ENCODE peak calls at places on chromosomes 3 and 15, in ten cellular contexts. One of them, this sample, is unnamed.

GRCh38 chr3:135231646-135232625 is 436.9 kb downstream of the EPHB1 start:
- DNase-seq in tibial artery: no peak
- DNase-seq in heart right ventricle: no peak
- DNase-seq in AG04450: no peak
- DNase-seq in fibroblast of pulmonary artery: no peak
- DNase-seq in WERI-Rb-1: no peak
- DNase-seq in choroid plexus epithelial cell: no peak
- DNase-seq in HFF-Myc: no peak
- DNase-seq in fibroblast of lung: no peak
- DNase-seq in cardiac fibroblast: no peak
- DNase-seq in this sample: no peak

GRCh38 chr3:105473521-105474223 is 107.0 kb downstream of the ALCAM start:
- DNase-seq in cardiac fibroblast: peak
- DNase-seq in fibroblast of lung: peak
- DNase-seq in fibroblast of pulmonary artery: peak
- DNase-seq in tibial artery: no peak
- DNase-seq in choroid plexus epithelial cell: peak
- DNase-seq in WERI-Rb-1: no peak
- DNase-seq in AG04450: peak
- DNase-seq in heart right ventricle: no peak
- DNase-seq in HFF-Myc: no peak
- DNase-seq in this sample: peak

GRCh38 chr3:124951511-124952390 is 17.2 kb upstream of the MUC13 start:
- DNase-seq in fibroblast of lung: peak
- DNase-seq in HFF-Myc: no peak
- DNase-seq in fibroblast of pulmonary artery: peak
- DNase-seq in WERI-Rb-1: no peak
- DNase-seq in tibial artery: no peak
- DNase-seq in heart right ventricle: no peak
- DNase-seq in cardiac fibroblast: peak
- DNase-seq in AG04450: peak
- DNase-seq in choroid plexus epithelial cell: no peak
- DNase-seq in this sample: peak

GRCh38 chr15:82045179-82045891 is 483 bp downstream of the MEX3B start:
- DNase-seq in WERI-Rb-1: peak
- DNase-seq in fibroblast of pulmonary artery: peak
- DNase-seq in cardiac fibroblast: peak
- DNase-seq in fibroblast of lung: peak
- DNase-seq in heart right ventricle: peak
- DNase-seq in tibial artery: peak
- DNase-seq in choroid plexus epithelial cell: peak
- DNase-seq in HFF-Myc: no peak
- DNase-seq in AG04450: no peak
- DNase-seq in this sample: peak

GRCh38 chr3:48504051-48504946 is at the start of gene SHISA5:
- DNase-seq in WERI-Rb-1: peak
- DNase-seq in choroid plexus epithelial cell: peak
- DNase-seq in tibial artery: peak
- DNase-seq in heart right ventricle: peak
- DNase-seq in HFF-Myc: no peak
- DNase-seq in fibroblast of pulmonary artery: peak
- DNase-seq in AG04450: no peak
- DNase-seq in cardiac fibroblast: peak
- DNase-seq in fibroblast of lung: peak
- DNase-seq in this sample: peak

GRCh38 chr3:13015286-13016082 is 57.7 kb downstream of the IQSEC1 start:
- DNase-seq in cardiac fibroblast: no peak
- DNase-seq in fibroblast of lung: no peak
- DNase-seq in fibroblast of pulmonary artery: no peak
- DNase-seq in tibial artery: no peak
- DNase-seq in AG04450: no peak
- DNase-seq in choroid plexus epithelial cell: no peak
- DNase-seq in heart right ventricle: peak
- DNase-seq in HFF-Myc: no peak
- DNase-seq in WERI-Rb-1: no peak
- DNase-seq in this sample: no peak

GRCh38 chr15:99442268-99442897 is 123.4 kb upstream of the MEF2A start:
- DNase-seq in AG04450: peak
- DNase-seq in fibroblast of pulmonary artery: peak
- DNase-seq in cardiac fibroblast: peak
- DNase-seq in heart right ventricle: peak
- DNase-seq in tibial artery: peak
- DNase-seq in choroid plexus epithelial cell: peak
- DNase-seq in WERI-Rb-1: peak
- DNase-seq in fibroblast of lung: peak
- DNase-seq in HFF-Myc: peak
- DNase-seq in this sample: peak

GRCh38 chr3:98986073-98986472 is 84.6 kb upstream of the DCBLD2 start:
- DNase-seq in choroid plexus epithelial cell: peak
- DNase-seq in fibroblast of pulmonary artery: peak
- DNase-seq in HFF-Myc: peak
- DNase-seq in heart right ventricle: peak
- DNase-seq in WERI-Rb-1: no peak
- DNase-seq in AG04450: peak
- DNase-seq in cardiac fibroblast: peak
- DNase-seq in tibial artery: no peak
- DNase-seq in fibroblast of lung: peak
- DNase-seq in this sample: peak

GRCh38 chr15:35506272-35506870 is 39.6 kb downstream of the DPH6 start:
- DNase-seq in cardiac fibroblast: no peak
- DNase-seq in WERI-Rb-1: no peak
- DNase-seq in fibroblast of lung: no peak
- DNase-seq in choroid plexus epithelial cell: no peak
- DNase-seq in AG04450: no peak
- DNase-seq in fibroblast of pulmonary artery: no peak
- DNase-seq in HFF-Myc: no peak
- DNase-seq in tibial artery: no peak
- DNase-seq in heart right ventricle: no peak
- DNase-seq in this sample: no peak

GRCh38 chr3:142817897-142818296 is 71.0 kb downstream of the PCOLCE2 start:
- DNase-seq in AG04450: no peak
- DNase-seq in cardiac fibroblast: peak
- DNase-seq in WERI-Rb-1: no peak
- DNase-seq in heart right ventricle: no peak
- DNase-seq in fibroblast of pulmonary artery: no peak
- DNase-seq in choroid plexus epithelial cell: peak
- DNase-seq in HFF-Myc: no peak
- DNase-seq in tibial artery: no peak
- DNase-seq in fibroblast of lung: no peak
- DNase-seq in this sample: no peak

GRCh38 chr15:64740361-64741170 is 34.8 kb downstream of the RBPMS2 start:
- DNase-seq in WERI-Rb-1: peak
- DNase-seq in tibial artery: peak
- DNase-seq in choroid plexus epithelial cell: peak
- DNase-seq in AG04450: no peak
- DNase-seq in cardiac fibroblast: peak
- DNase-seq in fibroblast of pulmonary artery: peak
- DNase-seq in fibroblast of lung: peak
- DNase-seq in HFF-Myc: peak
- DNase-seq in heart right ventricle: peak
- DNase-seq in this sample: peak

GRCh38 chr3:179565496-179565895 is 2.8 kb downstream of the ACTL6A start:
- DNase-seq in heart right ventricle: no peak
- DNase-seq in cardiac fibroblast: no peak
- DNase-seq in tibial artery: no peak
- DNase-seq in choroid plexus epithelial cell: no peak
- DNase-seq in fibroblast of lung: no peak
- DNase-seq in WERI-Rb-1: no peak
- DNase-seq in HFF-Myc: no peak
- DNase-seq in AG04450: no peak
- DNase-seq in fibroblast of pulmonary artery: no peak
- DNase-seq in this sample: no peak

GRCh38 chr15:61834076-61834697 is 226.1 kb downstream of the VPS13C start:
- DNase-seq in fibroblast of pulmonary artery: peak
- DNase-seq in HFF-Myc: peak
- DNase-seq in WERI-Rb-1: peak
- DNase-seq in tibial artery: peak
- DNase-seq in choroid plexus epithelial cell: peak
- DNase-seq in fibroblast of lung: peak
- DNase-seq in heart right ventricle: peak
- DNase-seq in cardiac fibroblast: peak
- DNase-seq in AG04450: peak
- DNase-seq in this sample: peak

GRCh38 chr15:61839541-61839940 is 220.7 kb downstream of the VPS13C start:
- DNase-seq in HFF-Myc: no peak
- DNase-seq in cardiac fibroblast: no peak
- DNase-seq in choroid plexus epithelial cell: peak
- DNase-seq in AG04450: no peak
- DNase-seq in tibial artery: no peak
- DNase-seq in fibroblast of pulmonary artery: peak
- DNase-seq in heart right ventricle: no peak
- DNase-seq in fibroblast of lung: peak
- DNase-seq in WERI-Rb-1: no peak
- DNase-seq in this sample: no peak

GRCh38 chr15:61835029-61835428 is 225.2 kb downstream of the VPS13C start:
- DNase-seq in cardiac fibroblast: no peak
- DNase-seq in fibroblast of lung: no peak
- DNase-seq in heart right ventricle: no peak
- DNase-seq in tibial artery: no peak
- DNase-seq in HFF-Myc: no peak
- DNase-seq in fibroblast of pulmonary artery: no peak
- DNase-seq in AG04450: no peak
- DNase-seq in choroid plexus epithelial cell: no peak
- DNase-seq in WERI-Rb-1: no peak
- DNase-seq in this sample: no peak

GRCh38 chr15:61832223-61832622 is 228.0 kb downstream of the VPS13C start:
- DNase-seq in choroid plexus epithelial cell: no peak
- DNase-seq in tibial artery: no peak
- DNase-seq in heart right ventricle: no peak
- DNase-seq in WERI-Rb-1: no peak
- DNase-seq in AG04450: no peak
- DNase-seq in fibroblast of lung: no peak
- DNase-seq in fibroblast of pulmonary artery: no peak
- DNase-seq in HFF-Myc: no peak
- DNase-seq in cardiac fibroblast: no peak
- DNase-seq in this sample: no peak

DNA sequence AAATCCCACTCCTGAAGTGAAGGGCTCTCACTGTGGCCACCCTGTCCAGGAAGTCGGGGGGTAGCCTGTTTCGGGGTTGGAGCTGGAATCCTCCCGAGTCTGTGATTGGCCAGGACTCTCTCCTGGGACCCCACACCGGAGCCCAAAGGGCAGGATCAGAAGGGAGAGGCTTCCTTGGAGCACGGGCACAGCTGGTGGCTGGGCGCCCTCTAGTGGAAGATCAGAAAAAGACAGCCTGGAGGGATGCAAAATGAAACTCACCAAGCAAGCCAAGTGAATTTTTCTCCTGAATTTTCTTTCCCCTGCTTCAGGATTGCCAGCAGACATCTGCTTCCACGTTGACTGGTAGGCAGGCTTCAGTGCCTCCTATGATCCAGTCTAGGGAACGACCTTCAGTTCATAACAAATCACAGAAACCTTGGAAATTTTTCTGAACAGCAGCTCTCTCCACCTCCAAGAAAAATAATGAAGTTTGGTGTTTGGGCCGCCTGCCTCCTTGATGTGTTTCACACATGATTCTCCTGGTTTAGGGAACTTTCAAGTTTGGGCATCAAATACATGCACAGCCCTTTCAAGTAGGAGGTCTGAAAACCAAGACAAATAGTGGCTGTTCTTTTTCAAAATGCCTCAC is 224.7 kb downstream of the VPS13C start:
- DNase-seq in cardiac fibroblast: peak
- DNase-seq in HFF-Myc: peak
- DNase-seq in heart right ventricle: peak
- DNase-seq in fibroblast of pulmonary artery: peak
- DNase-seq in AG04450: no peak
- DNase-seq in tibial artery: peak
- DNase-seq in WERI-Rb-1: peak
- DNase-seq in fibroblast of lung: peak
- DNase-seq in choroid plexus epithelial cell: peak
- DNase-seq in this sample: peak
- H3K4me3 ChIP-seq in cardiac fibroblast: no peak
- H3K4me3 ChIP-seq in HFF-Myc: no peak
- H3K4me3 ChIP-seq in heart right ventricle: no peak
- H3K4me3 ChIP-seq in fibroblast of pulmonary artery: no peak
- H3K4me3 ChIP-seq in AG04450: no peak
- H3K4me3 ChIP-seq in tibial artery: peak
- H3K4me3 ChIP-seq in WERI-Rb-1: peak
- H3K4me3 ChIP-seq in fibroblast of lung: no peak
- H3K4me3 ChIP-seq in choroid plexus epithelial cell: no peak
- H3K4me3 ChIP-seq in this sample: peak

GRCh38 chr3:169044341-169045113 is 619.0 kb downstream of the MECOM start:
- DNase-seq in choroid plexus epithelial cell: peak
- DNase-seq in fibroblast of pulmonary artery: peak
- DNase-seq in AG04450: peak
- DNase-seq in WERI-Rb-1: no peak
- DNase-seq in HFF-Myc: peak
- DNase-seq in fibroblast of lung: peak
- DNase-seq in heart right ventricle: no peak
- DNase-seq in tibial artery: no peak
- DNase-seq in cardiac fibroblast: peak
- DNase-seq in this sample: peak

GRCh38 chr3:169041677-169042171 is 621.8 kb downstream of the MECOM start:
- DNase-seq in cardiac fibroblast: peak
- DNase-seq in AG04450: no peak
- DNase-seq in heart right ventricle: no peak
- DNase-seq in HFF-Myc: peak
- DNase-seq in tibial artery: no peak
- DNase-seq in WERI-Rb-1: no peak
- DNase-seq in fibroblast of pulmonary artery: peak
- DNase-seq in choroid plexus epithelial cell: peak
- DNase-seq in fibroblast of lung: peak
- DNase-seq in this sample: peak
- TF ChIP-seq CTCF in cardiac fibroblast: peak
- TF ChIP-seq CTCF in AG04450: peak
- TF ChIP-seq CTCF in heart right ventricle: peak
- TF ChIP-seq CTCF in HFF-Myc: peak
- TF ChIP-seq CTCF in tibial artery: peak
- TF ChIP-seq CTCF in WERI-Rb-1: peak
- TF ChIP-seq CTCF in fibroblast of pulmonary artery: peak
- TF ChIP-seq CTCF in choroid plexus epithelial cell: peak
- TF ChIP-seq CTCF in fibroblast of lung: peak
- TF ChIP-seq CTCF in this sample: peak

GRCh38 chr15:92141607-92142006 is 252.1 kb upstream of the ST8SIA2 start:
- DNase-seq in AG04450: no peak
- DNase-seq in cardiac fibroblast: no peak
- DNase-seq in tibial artery: no peak
- DNase-seq in fibroblast of lung: no peak
- DNase-seq in fibroblast of pulmonary artery: no peak
- DNase-seq in heart right ventricle: no peak
- DNase-seq in choroid plexus epithelial cell: no peak
- DNase-seq in WERI-Rb-1: no peak
- DNase-seq in HFF-Myc: no peak
- DNase-seq in this sample: no peak
- H3K4me3 ChIP-seq in AG04450: no peak
- H3K4me3 ChIP-seq in cardiac fibroblast: no peak
- H3K4me3 ChIP-seq in tibial artery: no peak
- H3K4me3 ChIP-seq in fibroblast of lung: no peak
- H3K4me3 ChIP-seq in fibroblast of pulmonary artery: no peak
- H3K4me3 ChIP-seq in heart right ventricle: no peak
- H3K4me3 ChIP-seq in choroid plexus epithelial cell: no peak
- H3K4me3 ChIP-seq in WERI-Rb-1: no peak
- H3K4me3 ChIP-seq in HFF-Myc: no peak
- H3K4me3 ChIP-seq in this sample: no peak

DNA sequence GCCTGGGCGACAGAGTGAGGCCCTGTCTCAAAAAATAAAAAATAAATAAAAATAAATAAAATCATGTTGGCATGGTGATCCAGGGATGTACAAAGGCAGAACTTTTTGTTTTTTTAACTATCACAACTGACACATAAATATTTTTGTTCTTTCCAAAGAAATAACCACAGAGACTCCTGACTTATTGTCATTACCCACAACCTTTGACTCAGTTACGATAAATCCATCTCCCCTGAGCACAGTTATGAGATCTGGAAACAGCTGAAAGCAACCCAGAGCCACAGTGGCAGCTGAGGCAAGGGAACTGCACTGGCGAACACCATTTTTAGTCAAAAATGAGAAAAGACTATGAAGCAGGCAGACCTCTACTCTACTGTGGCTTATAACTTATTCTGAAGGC is 24.0 kb downstream of the OSBPL10 start:
- DNase-seq in fibroblast of pulmonary artery: peak
- DNase-seq in HFF-Myc: no peak
- DNase-seq in WERI-Rb-1: no peak
- DNase-seq in choroid plexus epithelial cell: peak
- DNase-seq in cardiac fibroblast: peak
- DNase-seq in heart right ventricle: no peak
- DNase-seq in fibroblast of lung: peak
- DNase-seq in tibial artery: no peak
- DNase-seq in AG04450: no peak
- DNase-seq in this sample: no peak
- TF ChIP-seq CTCF in fibroblast of pulmonary artery: no peak
- TF ChIP-seq CTCF in HFF-Myc: no peak
- TF ChIP-seq CTCF in WERI-Rb-1: no peak
- TF ChIP-seq CTCF in choroid plexus epithelial cell: no peak
- TF ChIP-seq CTCF in cardiac fibroblast: no peak
- TF ChIP-seq CTCF in heart right ventricle: no peak
- TF ChIP-seq CTCF in fibroblast of lung: no peak
- TF ChIP-seq CTCF in tibial artery: no peak
- TF ChIP-seq CTCF in AG04450: no peak
- TF ChIP-seq CTCF in this sample: no peak